ENCODE peak calls at places on chromosomes 11 and 22, in five cellular contexts. E, T, I, P and F are unnamed samples.
A peak's percentile ranks its signal among the peaks of the same experiment; 100 is the strongest.

GRCh38 chr11:64152841-64153691 is 12.8 kb downstream of the MACROD1 start:
- DNase-seq in I (no peak), T (peak; percentile 76), E (peak; percentile 76), P (peak; percentile 52), F (peak; percentile 75)

GRCh38 chr22:36853407-36854099 is 7.3 kb upstream of the NCF4 start:
- DNase-seq in P (peak; percentile 79), T (peak; percentile 77), I (peak; percentile 40), E (peak; percentile 62), F (peak; percentile 68)

GRCh38 chr11:6601041-6601461 is 2.4 kb downstream of the RRP8 start:
- DNase-seq in E (no peak), T (no peak), I (no peak), P (no peak), F (no peak)

GRCh38 chr11:101323997-101324396 is 194.4 kb upstream of the PGR start:
- DNase-seq in E (no peak), I (no peak), P (no peak), T (peak; percentile 34), F (no peak)

GRCh38 chr11:13287026-13287425 is 9.4 kb downstream of the BMAL1 start:
- DNase-seq in P (no peak), I (no peak), T (no peak), E (no peak), F (no peak)

GRCh38 chr11:9260182-9261146 is 4.7 kb downstream of the DENND5A start:
- DNase-seq in P (peak; percentile 77), I (no peak), T (no peak), E (no peak), F (peak; percentile 33)

GRCh38 chr11:8019671-8020597 is 32.8 kb downstream of the EIF3F start:
- DNase-seq in P (no peak), T (peak; percentile 55), E (no peak), I (no peak), F (peak; percentile 91)

GRCh38 chr22:31143537-31143936 is 3.2 kb upstream of the PLA2G3 start:
- DNase-seq in T (no peak), P (no peak), I (no peak), E (no peak), F (no peak)

GRCh38 chr11:131875611-131876010 is 505.2 kb downstream of the NTM start:
- DNase-seq in P (no peak), T (no peak), I (no peak), E (no peak), F (peak; percentile 73)

GRCh38 chr22:44351685-44352377 is 39.1 kb upstream of the SHISAL1 start:
- DNase-seq in T (peak; percentile 48), P (no peak), E (peak; percentile 87), I (no peak), F (peak; percentile 97)

GRCh38 chr11:11916981-11917399 is 75.2 kb downstream of the USP47 start:
- DNase-seq in I (no peak), E (peak; percentile 55), P (no peak), T (peak; percentile 4), F (peak; percentile 89)

GRCh38 chr11:71962428-71963038 is 33.7 kb downstream of the RNF121 start:
- DNase-seq in E (peak; percentile 27), T (no peak), P (peak; percentile 28), I (no peak), F (peak; percentile 53)

GRCh38 chr11:117538256-117538655 is 210.6 kb downstream of the CEP164 start:
- DNase-seq in P (no peak), E (no peak), I (no peak), T (peak; percentile 24), F (no peak)

GRCh38 chr11:131498631-131499053 is 128.2 kb downstream of the NTM start:
- DNase-seq in T (peak; percentile 12), P (no peak), E (no peak), I (no peak), F (no peak)

GRCh38 chr22:43923191-43923590 is 414 bp upstream of the PNPLA3 start:
- DNase-seq in I (no peak), P (no peak), E (no peak), T (no peak), F (peak; percentile 47)

GRCh38 chr11:119700030-119700429 is 29.0 kb downstream of the NECTIN1 start:
- DNase-seq in E (no peak), P (no peak), I (no peak), T (no peak), F (no peak)

GRCh38 chr11:86577663-86578636 is 94.5 kb downstream of the ME3 start:
- DNase-seq in E (peak; percentile 88), T (no peak), I (peak; percentile 58), P (no peak), F (peak; percentile 93)

GRCh38 chr11:27158763-27159679 is 118.4 kb downstream of the BBOX1 start:
- DNase-seq in E (peak; percentile 76), P (peak; percentile 65), T (peak; percentile 70), I (peak; percentile 58), F (peak; percentile 92)

GRCh38 chr22:23517804-23518380 is 62.2 kb downstream of the IGLL1 start:
- DNase-seq in E (no peak), P (no peak), T (no peak), I (no peak), F (no peak)

GRCh38 chr11:71178076-71178475 is 74.3 kb downstream of the SHANK2 start:
- DNase-seq in P (no peak), I (no peak), T (no peak), E (peak; percentile 11), F (no peak)

GRCh38 chr11:20407344-20407743 is 19.8 kb downstream of the PRMT3 start:
- DNase-seq in I (no peak), E (no peak), T (no peak), P (no peak), F (no peak)
- TF ChIP-seq EZH2phosphoT487 in I (no peak), E (no peak), T (no peak), P (no peak), F (no peak)

GRCh38 chr11:76206327-76207081 is at the start of gene WNT11:
- DNase-seq in I (no peak), P (peak; percentile 59), T (peak; percentile 93), E (peak; percentile 57), F (peak; percentile 69)
- TF ChIP-seq EZH2 in I (no peak), P (no peak), T (peak; percentile 81), E (no peak), F (peak; percentile 50)

GRCh38 chr22:32615874-32616564 is 141.4 kb downstream of the FBXO7 start:
- DNase-seq in I (no peak), T (peak; percentile 34), E (no peak), P (no peak), F (no peak)
- H3K9ac ChIP-seq in I (no peak overlapping the region), T (no peak overlapping the region), E (no peak overlapping the region), P (no peak overlapping the region), F (no peak overlapping the region)

GRCh38 chr11:57314221-57314973 is 10.4 kb downstream of the TNKS1BP1 start:
- DNase-seq in E (no peak), I (no peak), T (no peak), P (no peak), F (no peak)

GRCh38 chr11:57318178-57318577 is 6.6 kb downstream of the TNKS1BP1 start:
- DNase-seq in T (no peak), P (no peak), I (no peak), E (no peak), F (peak; percentile 54)

GRCh38 chr11:57315491-57315890 is 9.3 kb downstream of the TNKS1BP1 start:
- DNase-seq in I (no peak), T (no peak), P (no peak), E (no peak), F (no peak)

GRCh38 chr11:57313788-57314135 is 11.0 kb downstream of the TNKS1BP1 start:
- DNase-seq in E (no peak), I (no peak), T (no peak), P (no peak), F (no peak)

DNA sequence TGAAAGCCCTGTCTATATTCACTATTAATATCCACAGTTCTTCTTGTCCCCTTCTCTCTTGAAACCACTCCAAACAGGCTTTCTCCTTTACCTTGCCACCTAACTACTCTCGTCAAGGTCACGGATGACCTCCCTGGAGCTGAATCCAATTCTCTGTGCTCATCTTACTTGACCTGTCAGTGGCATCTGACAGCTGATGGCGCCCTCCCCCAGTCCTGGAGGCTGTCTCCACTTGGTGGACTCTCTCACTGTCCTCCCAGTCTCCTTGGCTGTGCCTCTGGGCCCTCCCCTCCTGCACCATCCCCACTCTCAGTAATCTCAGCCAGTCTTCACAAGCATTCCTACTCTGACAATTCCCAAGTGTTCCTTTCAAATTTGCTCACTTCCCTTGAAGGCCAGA is 8.7 kb downstream of the TNKS1BP1 start:
- DNase-seq in E (no peak), I (no peak), T (no peak), P (no peak), F (no peak)
- TF ChIP-seq EZH2phosphoT487 in E (no peak), I (no peak), T (no peak), P (no peak), F (no peak)

DNA sequence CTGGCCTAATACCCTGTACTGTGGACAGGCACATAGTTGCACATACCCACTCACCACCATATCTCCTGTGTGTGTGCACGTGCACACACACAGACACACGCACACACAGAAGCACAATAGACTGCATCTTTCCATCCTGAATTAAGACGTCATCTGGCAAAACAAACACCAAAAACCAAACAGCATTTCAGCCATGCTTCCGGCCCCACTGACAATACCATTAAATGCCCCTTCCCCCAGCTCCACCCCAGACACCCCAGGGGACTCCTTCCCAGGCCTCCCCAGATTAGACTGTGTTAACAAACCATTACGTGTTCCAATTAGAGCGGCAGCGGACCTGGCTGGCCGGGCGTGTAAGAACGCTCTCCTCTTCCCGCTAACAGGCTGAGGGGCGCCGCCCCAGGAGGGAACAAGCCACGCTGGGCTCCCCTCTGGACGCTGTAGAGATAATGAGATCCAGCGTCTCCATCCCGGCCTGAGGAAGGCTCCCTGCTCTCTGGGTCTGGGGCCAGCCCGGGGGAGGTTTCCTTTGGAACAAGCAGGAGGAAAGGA is 72.7 kb downstream of the TP53I11 start:
- DNase-seq in P (no peak), T (peak; percentile 88), E (no peak), I (no peak), F (no peak)
- TF ChIP-seq EZH2 in P (no peak), T (no peak), E (no peak), I (no peak), F (no peak)